ENCODE peak calls at places on chromosomes 6 and 20, in five cellular contexts. E, T, A, X and D are unnamed samples.
A peak's percentile ranks its signal among the peaks of the same experiment; 100 is the strongest.

GRCh38 chr20:3865152-3865886 is 18.7 kb downstream of the MAVS start:
- DNase-seq in E (no peak), T (no peak), A (no peak), X (no peak), D (no peak)

GRCh38 chr6:107698146-107698545 is 126.0 kb downstream of the SCML4 start:
- DNase-seq in E (no peak), T (no peak), A (no peak), X (peak; percentile 56), D (no peak)

GRCh38 chr20:4656491-4656890 is 65.2 kb upstream of the PRND start:
- DNase-seq in E (no peak), T (no peak), A (no peak), X (peak; percentile 11), D (no peak)

GRCh38 chr6:149217466-149217888 is 100.0 kb upstream of the TAB2 start:
- DNase-seq in E (no peak), T (no peak), A (no peak), X (no peak), D (no peak)

GRCh38 chr6:149867876-149868640 is 3.9 kb upstream of the LRP11 start:
- DNase-seq in E (peak; percentile 87), T (no peak), A (no peak), X (no peak), D (no peak)

GRCh38 chr6:163369122-163369521 is 45.4 kb upstream of the QKI start:
- DNase-seq in E (no peak), T (no peak), A (no peak), X (no peak), D (no peak)

GRCh38 chr20:33164763-33165095 is 3.2 kb upstream of the BPIFA2 start:
- DNase-seq in E (no peak), T (no peak), A (no peak), X (no peak), D (no peak)

GRCh38 chr6:64230530-64230929 is 594.9 kb downstream of the PHF3 start:
- DNase-seq in E (no peak), T (no peak), A (no peak), X (no peak), D (no peak)

GRCh38 chr6:29395331-29395730 is at the start of gene OR12D2:
- DNase-seq in E (no peak), T (no peak), A (no peak), X (no peak), D (no peak)

GRCh38 chr6:139243531-139243930 is 48.3 kb downstream of the TXLNB start:
- DNase-seq in E (no peak), T (no peak), A (no peak), X (peak; percentile 78), D (no peak)

GRCh38 chr6:11769244-11769643 is 9.4 kb downstream of the ADTRP start:
- DNase-seq in E (no peak), T (no peak), A (no peak), X (no peak), D (peak; percentile 74)

GRCh38 chr20:48302844-48303552 is 517.7 kb upstream of the SULF2 start:
- DNase-seq in E (no peak), T (no peak), A (no peak), X (no peak), D (no peak)

GRCh38 chr6:13926378-13926777 is 1.6 kb downstream of the RNF182 start:
- DNase-seq in E (no peak), T (no peak), A (no peak), X (no peak), D (no peak)

GRCh38 chr6:39420300-39421265 is 98.1 kb upstream of the KCNK16 start:
- DNase-seq in E (no peak), T (no peak), A (no peak), X (peak; percentile 51), D (peak; percentile 21)

GRCh38 chr6:44698602-44699001 is 311.1 kb downstream of the CDC5L start:
- DNase-seq in E (no peak), T (no peak), A (no peak), X (no peak), D (no peak)

GRCh38 chr20:21710341-21710740 is 4.9 kb downstream of the PAX1 start:
- DNase-seq in E (no peak), T (no peak), A (no peak), X (no peak), D (no peak)
- H3K27me3 ChIP-seq in E (no peaks in the 10 kb centered on the region), T (peaks cover 9% of the 10 kb centered on the region), A (peaks cover 93% of the 10 kb centered on the region), X (peaks cover 27% of the 10 kb centered on the region), D (peaks cover 61% of the 10 kb centered on the region)

DNA sequence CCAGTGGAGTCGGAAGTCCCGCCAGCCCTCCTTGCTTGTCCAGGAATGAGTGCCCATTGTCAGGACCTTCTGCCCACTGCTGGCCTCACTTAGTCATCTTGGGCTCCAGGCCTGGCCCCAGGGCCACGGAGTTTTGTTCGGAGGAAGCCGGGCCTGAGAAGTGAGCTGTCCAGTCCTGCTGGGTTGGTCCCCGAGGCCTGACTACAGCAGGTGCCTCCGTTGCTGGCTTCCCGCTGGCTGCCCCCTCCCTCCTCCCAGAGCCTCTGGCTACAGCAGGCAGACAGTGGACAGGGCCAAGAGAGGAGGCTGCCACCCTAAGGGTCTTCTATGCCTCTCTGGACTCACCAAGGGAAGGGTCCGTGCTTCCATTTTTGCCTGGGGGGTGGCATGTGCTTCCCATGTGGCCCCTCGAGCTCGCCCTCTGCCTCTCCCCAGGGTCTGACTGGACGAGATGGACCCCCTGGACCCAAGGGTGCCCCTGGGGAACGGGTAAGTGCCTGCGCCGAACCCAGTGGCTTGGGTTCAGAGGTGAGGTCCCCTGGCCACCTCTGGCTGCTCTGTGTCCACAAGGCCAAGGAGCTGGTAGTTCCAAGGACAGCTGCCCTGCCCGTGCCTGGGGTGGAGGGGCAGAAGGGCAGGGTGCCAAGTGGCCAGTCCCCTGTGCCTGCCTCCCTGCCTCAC is 2.8 kb downstream of the COL9A3 start:
- DNase-seq in E (no peak), T (no peak), A (no peak), X (peak; percentile 69), D (no peak)
- H3K4me1 ChIP-seq in E (peaks cover 100% of the 10 kb centered on the region), T (peaks cover 19% of the 10 kb centered on the region), A (peaks cover 33% of the 10 kb centered on the region), X (peaks cover 16% of the 10 kb centered on the region), D (peaks cover 2% of the 10 kb centered on the region)

DNA sequence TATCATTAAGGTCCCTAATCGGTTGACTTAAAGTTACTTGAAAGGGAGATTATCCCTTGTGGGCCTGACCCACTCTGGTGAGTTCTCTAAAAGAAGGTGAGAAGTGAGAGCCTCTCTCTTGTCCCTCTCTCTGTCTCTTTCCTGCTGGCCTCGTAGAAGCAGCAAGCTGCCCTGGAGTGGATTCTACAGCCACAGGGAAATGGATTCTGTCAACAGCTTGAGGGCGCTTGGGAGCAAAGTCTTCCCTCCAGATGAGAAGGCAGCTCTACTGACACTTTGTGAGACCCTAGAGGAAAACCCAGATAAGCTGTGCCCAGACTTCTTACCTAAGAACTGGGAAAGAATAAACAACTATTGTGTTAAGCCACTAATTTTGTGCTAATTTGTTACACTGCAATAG is 40.0 kb downstream of the ANKRD60 start:
- DNase-seq in E (no peak), T (no peak), A (no peak), X (no peak), D (no peak)
- H3K27me3 ChIP-seq in E (peaks cover 9% of the 10 kb centered on the region), T (no peaks in the 10 kb centered on the region), A (no peaks in the 10 kb centered on the region), X (no peaks in the 10 kb centered on the region), D (no peaks in the 10 kb centered on the region)

GRCh38 chr6:87798393-87799278 is 96.6 kb upstream of the AKIRIN2 start:
- DNase-seq in E (no peak), T (no peak), A (no peak), X (no peak), D (peak; percentile 55)

GRCh38 chr6:87803784-87804183 is 101.8 kb upstream of the AKIRIN2 start:
- DNase-seq in E (no peak), T (no peak), A (no peak), X (no peak), D (no peak)

GRCh38 chr6:87794922-87795885 is 93.2 kb upstream of the AKIRIN2 start:
- DNase-seq in E (no peak), T (no peak), A (no peak), X (no peak), D (peak; percentile 70)

GRCh38 chr6:87799651-87800050 is 97.6 kb upstream of the AKIRIN2 start:
- DNase-seq in E (no peak), T (no peak), A (no peak), X (no peak), D (peak; percentile 51)
- H3K4me1 ChIP-seq in E (no peaks in the 10 kb centered on the region), T (no peaks in the 10 kb centered on the region), A (no peaks in the 10 kb centered on the region), X (no peaks in the 10 kb centered on the region), D (peaks cover 3% of the 10 kb centered on the region)

GRCh38 chr6:70315096-70315751 is 12.3 kb upstream of the COL9A1 start:
- DNase-seq in E (no peak), T (no peak), A (no peak), X (no peak), D (no peak)
- H3K27me3 ChIP-seq in E (no peaks in the 10 kb centered on the region), T (no peaks in the 10 kb centered on the region), A (peaks cover 21% of the 10 kb centered on the region), X (peaks cover 3% of the 10 kb centered on the region), D (no peaks in the 10 kb centered on the region)

DNA sequence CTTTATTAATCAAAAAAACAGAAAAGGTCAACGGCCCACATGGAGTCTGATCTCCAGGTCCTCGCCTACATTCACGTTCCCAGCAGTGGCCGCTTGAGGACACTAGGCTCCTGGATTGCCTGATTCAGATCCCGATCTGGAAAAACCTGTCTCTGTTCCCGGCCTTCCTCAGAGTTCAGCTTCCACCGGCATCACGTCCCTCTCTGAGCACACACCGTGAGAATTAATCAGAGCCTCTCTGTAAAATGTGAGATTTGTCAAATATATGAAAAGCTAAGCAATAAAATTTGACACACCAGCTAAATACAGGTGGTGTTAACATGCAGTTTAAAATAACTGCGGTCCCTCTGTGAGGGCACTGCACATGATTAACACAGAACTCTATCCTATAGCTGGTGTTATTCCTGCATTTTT is 122.8 kb upstream of the COL21A1 start:
- DNase-seq in E (peak; percentile 13), T (no peak), A (peak; percentile 78), X (peak; percentile 25), D (peak; percentile 86)
- H3K4me1 ChIP-seq in E (no peaks in the 10 kb centered on the region), T (no peaks in the 10 kb centered on the region), A (peaks cover 14% of the 10 kb centered on the region), X (peaks cover 7% of the 10 kb centered on the region), D (peaks cover 2% of the 10 kb centered on the region)

GRCh38 chr6:87701676-87702588 is at the start of gene AKIRIN2:
- DNase-seq in E (peak; percentile 86), T (peak; percentile 99), A (peak; percentile 95), X (peak; percentile 99), D (peak; percentile 99)
- H3K27me3 ChIP-seq in E (no peaks in the 10 kb centered on the region), T (no peaks in the 10 kb centered on the region), A (no peaks in the 10 kb centered on the region), X (no peaks in the 10 kb centered on the region), D (no peaks in the 10 kb centered on the region)

DNA sequence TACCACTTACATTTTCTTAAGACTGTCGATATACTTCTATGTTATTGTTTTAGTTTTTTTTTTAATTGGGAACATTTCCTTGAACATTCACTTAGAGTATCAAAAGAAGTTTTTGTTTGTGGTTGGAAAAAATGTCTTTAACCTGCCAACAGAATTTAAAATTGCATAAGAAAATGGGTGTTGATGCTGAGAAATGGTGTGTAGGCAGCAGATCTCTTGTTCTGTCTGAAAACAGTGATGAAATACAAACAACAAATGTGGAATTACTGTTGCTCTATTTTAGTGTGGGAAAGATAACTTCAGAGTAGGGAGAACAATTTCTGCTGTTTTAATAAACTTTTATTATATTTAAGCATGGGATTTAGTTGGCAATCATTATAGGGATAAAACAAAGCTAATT is 293.5 kb downstream of the CDKAL1 start:
- DNase-seq in E (no peak), T (no peak), A (no peak), X (peak; percentile 89), D (no peak)
- H3K4me1 ChIP-seq in E (no peaks in the 10 kb centered on the region), T (no peaks in the 10 kb centered on the region), A (peaks cover 12% of the 10 kb centered on the region), X (no peaks in the 10 kb centered on the region), D (no peaks in the 10 kb centered on the region)

DNA sequence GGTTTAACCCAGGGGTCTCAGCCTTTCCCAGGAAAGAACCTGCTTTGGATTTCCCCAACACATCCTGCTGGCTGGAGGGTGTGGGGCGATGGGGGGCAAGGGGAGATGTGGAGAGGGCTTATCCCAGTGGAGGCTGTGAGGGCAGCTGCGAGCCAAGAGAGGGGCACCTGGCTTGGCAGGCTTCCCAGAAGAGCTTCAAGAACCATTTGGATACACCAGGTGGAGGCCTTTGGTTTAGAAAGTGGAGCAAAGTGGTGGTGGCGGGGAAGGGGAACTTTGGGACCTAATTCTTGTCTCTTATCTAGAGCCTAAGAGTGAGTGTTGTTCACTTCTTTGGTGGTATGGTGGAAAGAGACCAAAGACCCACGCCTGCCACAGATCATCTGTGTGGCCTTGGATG is 12.4 kb downstream of the CD40 start:
- DNase-seq in E (no peak), T (no peak), A (no peak), X (no peak), D (no peak)
- H3K27me3 ChIP-seq in E (peaks cover 5% of the 10 kb centered on the region), T (no peaks in the 10 kb centered on the region), A (peaks cover 32% of the 10 kb centered on the region), X (no peaks in the 10 kb centered on the region), D (no peaks in the 10 kb centered on the region)